ENCODE peak calls at places on chromosomes 6 and 20, in five cellular contexts. W is cardiac muscle cell, D is neural progenitor cell, R is HFF-Myc, B is ovary. T is an unnamed sample.

GRCh38 chr6:148761532-148761951 is 14.7 kb downstream of the UST start:
- DNase-seq in W (no peak), D (no peak), R (no peak), B (peak; percentile 60), T (no peak)

GRCh38 chr6:132341646-132342045 is 59.6 kb downstream of the MOXD1 start:
- DNase-seq in W (no peak), D (no peak), R (no peak), B (no peak), T (no peak)

GRCh38 chr6:106751501-106752252 is 122.3 kb downstream of the QRSL1 start:
- DNase-seq in W (no peak), D (no peak), R (no peak), B (no peak), T (no peak)

GRCh38 chr6:42179956-42180335 is 6.8 kb downstream of the GUCA1A start:
- DNase-seq in W (no peak), D (no peak), R (no peak), B (no peak), T (no peak)

GRCh38 chr6:85887467-85887866 is 244.8 kb upstream of the SYNCRIP start:
- DNase-seq in W (no peak), D (no peak), R (no peak), B (no peak), T (no peak)

GRCh38 chr6:42175860-42176259 is 2.7 kb downstream of the GUCA1A start:
- DNase-seq in W (no peak), D (peak; percentile 33), R (no peak), B (no peak), T (no peak)

GRCh38 chr6:147738516-147739187 is 230.2 kb downstream of the SAMD5 start:
- DNase-seq in W (peak; percentile 25), D (no peak), R (no peak), B (no peak), T (no peak)

GRCh38 chr6:67449602-67450001 is 1185.5 kb upstream of the ADGRB3 start:
- DNase-seq in W (no peak), D (no peak), R (no peak), B (no peak), T (no peak)

GRCh38 chr20:60338556-60338955 is 380.3 kb downstream of the CDH26 start:
- DNase-seq in W (no peak), D (no peak), R (no peak), B (no peak), T (no peak)

GRCh38 chr6:131693384-131693783 is 7.8 kb downstream of the OR2A4 start:
- DNase-seq in W (no peak), D (no peak), R (no peak), B (no peak), T (no peak)

GRCh38 chr6:42120895-42121865 is 21.2 kb downstream of the C6orf132 start:
- DNase-seq in W (no peak), D (no peak), R (no peak), B (no peak), T (no peak)

GRCh38 chr6:47478233-47479155 is 905 bp downstream of the CD2AP start:
- DNase-seq in W (peak; percentile 35), D (peak; percentile 38), R (no peak), B (no peak), T (no peak)

GRCh38 chr6:3284436-3284876 is 25.7 kb downstream of the PSMG4 start:
- DNase-seq in W (no peak), D (no peak), R (no peak), B (peak; percentile 44), T (no peak)

GRCh38 chr20:63129991-63130653 is 85.8 kb downstream of the YTHDF1 start:
- DNase-seq in W (peak; percentile 3), D (peak; percentile 52), R (no peak), B (no peak), T (no peak)

GRCh38 chr6:120869397-120869796 is 464.9 kb downstream of the TBC1D32 start:
- DNase-seq in W (no peak), D (peak; percentile 50), R (no peak), B (no peak), T (peak; percentile 11)

GRCh38 chr20:46433051-46433450 is 26.6 kb upstream of the ELMO2 start:
- DNase-seq in W (no peak), D (no peak), R (no peak), B (no peak), T (no peak)

GRCh38 chr6:126657556-126658129 is 317.7 kb downstream of the CENPW start:
- DNase-seq in W (peak; percentile 60), D (peak; percentile 33), R (peak; percentile 10), B (no peak), T (no peak)

GRCh38 chr20:19978511-19979210 is 38.5 kb upstream of the NAA20 start:
- DNase-seq in W (no peak), D (no peak), R (no peak), B (no peak), T (no peak)

GRCh38 chr6:85670573-85670972 is 27.9 kb upstream of the SYNCRIP start:
- DNase-seq in W (peak; percentile 75), D (no peak), R (no peak), B (no peak), T (no peak)

GRCh38 chr20:25338112-25339023 is 52.3 kb downstream of the ABHD12 start:
- DNase-seq in W (no peak), D (no peak), R (no peak), B (no peak), T (no peak)

GRCh38 chr6:156102129-156102528 is 646.5 kb upstream of the NOX3 start:
- DNase-seq in W (no peak), D (peak; percentile 5), R (peak; percentile 10), B (no peak), T (no peak)

GRCh38 chr6:28160233-28160632 is 18.6 kb downstream of the ZKSCAN8 start:
- DNase-seq in W (no peak), D (no peak), R (no peak), B (no peak), T (no peak)

GRCh38 chr6:127561660-127562059 is 15.3 kb upstream of the C6orf58 start:
- DNase-seq in W (no peak), D (no peak), R (no peak), B (no peak), T (no peak)

GRCh38 chr6:24719125-24719931 is at the start of gene C6orf62:
- DNase-seq in W (peak; percentile 25), D (peak; percentile 45), R (no peak), B (peak; percentile 49), T (no peak)

GRCh38 chr6:18207438-18207837 is 52.2 kb downstream of the KDM1B start:
- DNase-seq in W (no peak), D (no peak), R (no peak), B (no peak), T (no peak)

GRCh38 chr6:161374971-161375873 is 101.4 kb upstream of the AGPAT4 start:
- DNase-seq in W (peak; percentile 72), D (peak; percentile 41), R (no peak), B (peak; percentile 45), T (no peak)

GRCh38 chr20:10447028-10447427 is 11.9 kb downstream of the SLX4IP start:
- DNase-seq in W (peak; percentile 77), D (no peak), R (peak; percentile 30), B (no peak), T (no peak)

GRCh38 chr6:56381852-56382251 is 134.5 kb upstream of the COL21A1 start:
- DNase-seq in W (no peak), D (no peak), R (no peak), B (no peak), T (no peak)

GRCh38 chr20:23270427-23270911 is 80.1 kb upstream of the NXT1 start:
- DNase-seq in W (peak; percentile 84), D (no peak), R (no peak), B (no peak), T (no peak)

GRCh38 chr20:32037929-32038328 is 14.1 kb upstream of the HCK start:
- DNase-seq in W (peak; percentile 54), D (no peak), R (peak; percentile 6), B (no peak), T (no peak)

GRCh38 chr6:158817298-158818007 is 1.7 kb downstream of the EZR start:
- DNase-seq in W (no peak), D (peak; percentile 44), R (no peak), B (peak; percentile 59), T (no peak)

GRCh38 chr20:39360029-39360620 is 398.0 kb downstream of the DHX35 start:
- DNase-seq in W (no peak), D (no peak), R (no peak), B (no peak), T (no peak)

GRCh38 chr20:39356913-39357312 is 394.8 kb downstream of the DHX35 start:
- DNase-seq in W (no peak), D (no peak), R (no peak), B (no peak), T (no peak)

DNA sequence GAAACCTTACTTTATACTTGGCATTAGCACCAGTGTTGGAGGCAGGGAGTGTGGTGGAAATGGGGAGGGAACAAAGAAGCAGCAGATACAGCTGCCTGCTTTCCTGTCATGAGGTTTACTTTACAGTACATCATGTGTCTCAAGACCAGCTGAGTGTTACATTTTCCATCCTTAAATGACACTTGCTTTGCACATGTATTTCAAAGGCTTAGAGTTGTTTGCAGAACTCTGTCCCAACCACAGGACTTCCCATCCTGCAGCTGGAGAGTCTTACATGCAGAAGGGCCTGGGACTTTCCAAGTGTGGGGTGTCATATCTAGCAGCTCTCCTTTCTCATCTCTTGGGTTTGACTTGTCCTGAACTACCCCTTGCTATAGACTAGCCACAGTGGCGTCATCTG is 395.9 kb downstream of the DHX35 start:
- DNase-seq in W (no peak), D (no peak), R (no peak), B (no peak), T (no peak)
- TF ChIP-seq CTCF in W (no peak), D (no peak), R (no peak), B (no peak), T (no peak)

GRCh38 chr6:142927274-142927586 is 17.7 kb downstream of the HIVEP2 start:
- DNase-seq in W (no peak), D (no peak), R (no peak), B (no peak), T (no peak)

GRCh38 chr6:142925575-142926110 is 19.3 kb downstream of the HIVEP2 start:
- DNase-seq in W (peak; percentile 89), D (no peak), R (no peak), B (no peak), T (no peak)

GRCh38 chr6:142927904-142928303 is 17.1 kb downstream of the HIVEP2 start:
- DNase-seq in W (peak; percentile 40), D (no peak), R (no peak), B (no peak), T (no peak)

GRCh38 chr6:142926177-142926493 is 18.8 kb downstream of the HIVEP2 start:
- DNase-seq in W (no peak), D (no peak), R (no peak), B (no peak), T (no peak)

GRCh38 chr6:142926494-142927273 is 18.3 kb downstream of the HIVEP2 start:
- DNase-seq in W (peak; percentile 97), D (peak; percentile 80), R (no peak), B (peak; percentile 93), T (peak; percentile 60)
- TF ChIP-seq CTCF in W (no peak), D (no peak), R (no peak), B (no peak), T (no peak)

GRCh38 chr6:13927203-13927602 is 2.5 kb downstream of the RNF182 start:
- DNase-seq in W (no peak), D (no peak), R (no peak), B (no peak), T (no peak)
- TF ChIP-seq CTCF in W (no peak), D (no peak), R (no peak), B (no peak), T (no peak)

DNA sequence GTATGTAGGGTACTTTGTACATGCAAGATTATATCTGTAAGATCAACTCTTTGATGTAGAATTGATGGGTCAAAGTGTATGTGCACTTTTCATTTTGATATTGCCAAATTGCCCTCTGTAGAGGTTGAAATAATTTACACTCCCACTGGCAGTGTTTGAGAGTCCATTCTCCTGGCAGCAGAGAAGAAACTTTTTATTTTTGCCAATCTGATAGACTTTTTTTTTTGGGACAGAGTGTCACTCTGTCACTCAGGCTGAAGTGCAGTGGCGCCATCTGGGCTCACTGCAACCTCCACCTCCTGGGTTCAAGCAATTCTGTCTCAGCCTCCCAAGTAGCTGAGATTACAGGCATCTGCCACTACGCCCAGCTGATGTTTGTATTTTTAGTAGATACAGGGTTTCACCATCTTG is 199.2 kb downstream of the ZFAND3 start:
- DNase-seq in W (no peak), D (no peak), R (no peak), B (no peak), T (no peak)
- TF ChIP-seq CTCF in W (no peak), D (peak; percentile 31), R (no peak), B (no peak), T (no peak)